ENCODE peak calls at places on chromosome 21, in nine cellular contexts. One of them, this sample, is unnamed.

GRCh38 chr21:38913120-38913975 is 107.6 kb downstream of the ETS2 start:
- DNase-seq in mesendoderm: peak; percentile 78
- DNase-seq in K562: peak; percentile 67
- DNase-seq in neuronal stem cell: peak; percentile 30
- DNase-seq in neural progenitor cell: peak; percentile 64
- DNase-seq in PC-3: peak; percentile 85
- DNase-seq in colonic mucosa: peak; percentile 92
- DNase-seq in GM23248: peak; percentile 84
- DNase-seq in NT2/D1: no peak
- DNase-seq in this sample: peak; percentile 76

GRCh38 chr21:29753216-29753615 is 186.6 kb downstream of the GRIK1 start:
- DNase-seq in K562: no peak
- DNase-seq in neural progenitor cell: no peak
- DNase-seq in NT2/D1: no peak
- DNase-seq in PC-3: no peak
- DNase-seq in mesendoderm: no peak
- DNase-seq in colonic mucosa: no peak
- DNase-seq in neuronal stem cell: no peak
- DNase-seq in GM23248: peak; percentile 33
- DNase-seq in this sample: no peak

GRCh38 chr21:33403786-33404571 is 766 bp downstream of the IFNGR2 start:
- DNase-seq in mesendoderm: peak; percentile 70
- DNase-seq in K562: peak; percentile 71
- DNase-seq in NT2/D1: no peak
- DNase-seq in GM23248: peak; percentile 86
- DNase-seq in neural progenitor cell: peak; percentile 68
- DNase-seq in neuronal stem cell: peak; percentile 35
- DNase-seq in colonic mucosa: peak; percentile 69
- DNase-seq in PC-3: peak; percentile 41
- DNase-seq in this sample: peak; percentile 48

GRCh38 chr21:28761709-28762356 is 230.8 kb downstream of the LTN1 start:
- DNase-seq in NT2/D1: no peak
- DNase-seq in neuronal stem cell: no peak
- DNase-seq in K562: no peak
- DNase-seq in neural progenitor cell: no peak
- DNase-seq in mesendoderm: no peak
- DNase-seq in colonic mucosa: no peak
- DNase-seq in PC-3: no peak
- DNase-seq in GM23248: peak; percentile 72
- DNase-seq in this sample: no peak

GRCh38 chr21:28737671-28738279 is 254.9 kb downstream of the LTN1 start:
- DNase-seq in NT2/D1: no peak
- DNase-seq in colonic mucosa: no peak
- DNase-seq in K562: no peak
- DNase-seq in neural progenitor cell: no peak
- DNase-seq in PC-3: peak; percentile 78
- DNase-seq in mesendoderm: peak; percentile 30
- DNase-seq in GM23248: peak; percentile 20
- DNase-seq in neuronal stem cell: no peak
- DNase-seq in this sample: peak; percentile 30

GRCh38 chr21:42171091-42172053 is 47.6 kb upstream of the ABCG1 start:
- DNase-seq in NT2/D1: no peak
- DNase-seq in GM23248: peak; percentile 30
- DNase-seq in K562: no peak
- DNase-seq in mesendoderm: no peak
- DNase-seq in colonic mucosa: peak; percentile 88
- DNase-seq in neuronal stem cell: no peak
- DNase-seq in neural progenitor cell: no peak
- DNase-seq in PC-3: peak; percentile 77
- DNase-seq in this sample: no peak

GRCh38 chr21:39137248-39138186 is 45.7 kb downstream of the PSMG1 start:
- DNase-seq in neural progenitor cell: peak; percentile 33
- DNase-seq in neuronal stem cell: no peak
- DNase-seq in mesendoderm: peak; percentile 90
- DNase-seq in colonic mucosa: no peak
- DNase-seq in PC-3: peak; percentile 35
- DNase-seq in GM23248: peak; percentile 61
- DNase-seq in K562: no peak
- DNase-seq in NT2/D1: peak; percentile 66
- DNase-seq in this sample: peak; percentile 24

GRCh38 chr21:32359719-32360260 is 33.0 kb downstream of the URB1 start:
- DNase-seq in neuronal stem cell: no peak
- DNase-seq in PC-3: peak; percentile 49
- DNase-seq in GM23248: peak; percentile 31
- DNase-seq in neural progenitor cell: no peak
- DNase-seq in colonic mucosa: no peak
- DNase-seq in NT2/D1: no peak
- DNase-seq in mesendoderm: peak; percentile 14
- DNase-seq in K562: no peak
- DNase-seq in this sample: no peak

GRCh38 chr21:38965910-38966504 is 160.3 kb downstream of the ETS2 start:
- DNase-seq in neural progenitor cell: peak; percentile 47
- DNase-seq in PC-3: no peak
- DNase-seq in NT2/D1: no peak
- DNase-seq in neuronal stem cell: no peak
- DNase-seq in mesendoderm: peak; percentile 86
- DNase-seq in colonic mucosa: peak; percentile 93
- DNase-seq in K562: peak; percentile 75
- DNase-seq in GM23248: no peak
- DNase-seq in this sample: peak; percentile 75

GRCh38 chr21:40465382-40465781 is 381.6 kb downstream of the DSCAM start:
- DNase-seq in K562: no peak
- DNase-seq in PC-3: no peak
- DNase-seq in colonic mucosa: no peak
- DNase-seq in mesendoderm: no peak
- DNase-seq in GM23248: no peak
- DNase-seq in neuronal stem cell: no peak
- DNase-seq in NT2/D1: no peak
- DNase-seq in neural progenitor cell: no peak
- DNase-seq in this sample: no peak

GRCh38 chr21:41489329-41489728 is 18.6 kb downstream of the TMPRSS2 start:
- DNase-seq in NT2/D1: no peak
- DNase-seq in neuronal stem cell: no peak
- DNase-seq in K562: no peak
- DNase-seq in neural progenitor cell: no peak
- DNase-seq in PC-3: no peak
- DNase-seq in GM23248: no peak
- DNase-seq in mesendoderm: no peak
- DNase-seq in colonic mucosa: no peak
- DNase-seq in this sample: no peak

GRCh38 chr21:42746593-42747266 is 93.3 kb downstream of the PDE9A start:
- DNase-seq in PC-3: no peak
- DNase-seq in NT2/D1: no peak
- DNase-seq in colonic mucosa: no peak
- DNase-seq in K562: no peak
- DNase-seq in mesendoderm: peak; percentile 8
- DNase-seq in neuronal stem cell: no peak
- DNase-seq in GM23248: no peak
- DNase-seq in neural progenitor cell: no peak
- DNase-seq in this sample: no peak

GRCh38 chr21:43921602-43921978 is 56.6 kb downstream of the AGPAT3 start:
- DNase-seq in PC-3: no peak
- DNase-seq in GM23248: no peak
- DNase-seq in mesendoderm: no peak
- DNase-seq in colonic mucosa: no peak
- DNase-seq in neural progenitor cell: peak; percentile 80
- DNase-seq in neuronal stem cell: no peak
- DNase-seq in K562: no peak
- DNase-seq in NT2/D1: no peak
- DNase-seq in this sample: no peak

GRCh38 chr21:38259665-38260064 is 2.9 kb downstream of the KCNJ15 start:
- DNase-seq in PC-3: no peak
- DNase-seq in GM23248: no peak
- DNase-seq in neural progenitor cell: no peak
- DNase-seq in neuronal stem cell: no peak
- DNase-seq in NT2/D1: no peak
- DNase-seq in colonic mucosa: no peak
- DNase-seq in K562: no peak
- DNase-seq in mesendoderm: no peak
- DNase-seq in this sample: no peak

GRCh38 chr21:42424848-42425602 is 21.3 kb downstream of the UBASH3A start:
- DNase-seq in NT2/D1: no peak
- DNase-seq in colonic mucosa: no peak
- DNase-seq in mesendoderm: no peak
- DNase-seq in GM23248: no peak
- DNase-seq in K562: no peak
- DNase-seq in PC-3: no peak
- DNase-seq in neuronal stem cell: no peak
- DNase-seq in neural progenitor cell: no peak
- DNase-seq in this sample: no peak

DNA sequence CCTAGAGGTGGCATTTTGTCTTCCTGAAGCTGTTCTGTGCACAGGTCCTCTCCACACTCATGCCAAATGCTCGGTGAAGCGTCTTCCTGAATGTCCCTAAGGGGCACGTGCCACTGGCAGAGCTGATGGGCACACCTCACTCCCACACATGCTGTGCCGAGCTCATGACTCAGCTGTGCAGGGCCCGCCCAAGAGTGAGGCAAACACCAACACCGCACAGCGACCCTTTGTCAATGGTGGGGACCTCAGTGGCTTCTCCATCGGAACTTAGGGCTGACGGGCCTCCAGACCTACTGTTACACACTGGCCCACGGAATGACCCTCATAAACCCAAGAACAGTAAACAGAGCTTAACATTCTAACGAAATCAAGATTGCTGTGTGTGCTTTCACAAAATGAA is 89.2 kb downstream of the SIM2 start:
- DNase-seq in NT2/D1: no peak
- DNase-seq in GM23248: no peak
- DNase-seq in colonic mucosa: peak; percentile 65
- DNase-seq in K562: no peak
- DNase-seq in neuronal stem cell: no peak
- DNase-seq in PC-3: peak; percentile 74
- DNase-seq in mesendoderm: no peak
- DNase-seq in neural progenitor cell: no peak
- DNase-seq in this sample: no peak
- H3K9ac ChIP-seq in NT2/D1: no peak overlapping the region
- H3K9ac ChIP-seq in GM23248: no peak overlapping the region
- H3K9ac ChIP-seq in colonic mucosa: no peak overlapping the region
- H3K9ac ChIP-seq in K562: no peak overlapping the region
- H3K9ac ChIP-seq in neuronal stem cell: peak overlapping the region; percentile 52
- H3K9ac ChIP-seq in PC-3: peak overlapping the region; percentile 40
- H3K9ac ChIP-seq in mesendoderm: no peak overlapping the region
- H3K9ac ChIP-seq in neural progenitor cell: no peak overlapping the region
- H3K9ac ChIP-seq in this sample: no peak overlapping the region

DNA sequence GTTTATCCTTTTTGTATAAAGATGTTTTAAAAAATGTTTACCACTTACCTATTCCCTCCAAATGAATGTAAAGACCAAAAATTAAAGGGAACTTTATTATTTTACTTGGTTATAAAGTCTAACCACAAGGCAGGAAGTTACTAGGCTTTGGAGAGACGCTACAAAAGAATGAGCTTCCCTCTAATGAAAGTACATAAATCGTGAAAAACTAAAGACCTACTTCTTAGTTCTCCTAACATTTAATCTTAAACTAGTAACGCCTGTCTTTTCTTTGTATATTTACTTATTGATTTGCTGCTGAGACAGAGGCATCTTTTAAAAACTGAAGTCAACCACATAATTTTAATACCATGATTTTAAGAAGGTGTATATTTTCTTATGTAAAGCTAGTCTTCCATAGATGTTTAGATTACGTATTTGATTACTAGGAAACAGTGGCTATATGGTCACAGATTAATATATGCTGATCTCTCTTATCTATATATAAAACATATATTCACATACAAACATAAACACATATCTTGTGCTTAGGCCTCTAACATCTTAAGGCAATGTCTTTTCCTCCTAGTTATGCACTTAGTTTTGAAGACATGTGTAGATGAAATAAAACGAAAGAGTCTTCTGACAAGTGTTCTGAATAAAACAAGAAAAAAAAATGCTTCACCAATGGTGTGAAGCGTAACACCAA is 466.9 kb downstream of the USP25 start:
- DNase-seq in colonic mucosa: no peak
- DNase-seq in neural progenitor cell: no peak
- DNase-seq in neuronal stem cell: no peak
- DNase-seq in NT2/D1: no peak
- DNase-seq in mesendoderm: no peak
- DNase-seq in PC-3: no peak
- DNase-seq in GM23248: peak; percentile 44
- DNase-seq in K562: no peak
- DNase-seq in this sample: peak; percentile 36
- H3K9ac ChIP-seq in colonic mucosa: no peak overlapping the region
- H3K9ac ChIP-seq in neural progenitor cell: no peak overlapping the region
- H3K9ac ChIP-seq in neuronal stem cell: no peak overlapping the region
- H3K9ac ChIP-seq in NT2/D1: no peak overlapping the region
- H3K9ac ChIP-seq in mesendoderm: no peak overlapping the region
- H3K9ac ChIP-seq in PC-3: peak overlapping the region; percentile 7
- H3K9ac ChIP-seq in GM23248: peak overlapping the region; percentile 89
- H3K9ac ChIP-seq in K562: no peak overlapping the region
- H3K9ac ChIP-seq in this sample: no peak overlapping the region

GRCh38 chr21:45417951-45418300 is 13.0 kb downstream of the COL18A1 start:
- DNase-seq in GM23248: no peak
- DNase-seq in mesendoderm: no peak
- DNase-seq in K562: no peak
- DNase-seq in colonic mucosa: no peak
- DNase-seq in NT2/D1: no peak
- DNase-seq in PC-3: no peak
- DNase-seq in neural progenitor cell: no peak
- DNase-seq in neuronal stem cell: no peak
- DNase-seq in this sample: no peak

GRCh38 chr21:45417256-45417950 is 12.4 kb downstream of the COL18A1 start:
- DNase-seq in NT2/D1: no peak
- DNase-seq in neuronal stem cell: no peak
- DNase-seq in mesendoderm: no peak
- DNase-seq in PC-3: no peak
- DNase-seq in colonic mucosa: no peak
- DNase-seq in neural progenitor cell: no peak
- DNase-seq in GM23248: no peak
- DNase-seq in K562: no peak
- DNase-seq in this sample: no peak

GRCh38 chr21:45420061-45420521 is 15.1 kb downstream of the COL18A1 start:
- DNase-seq in mesendoderm: no peak
- DNase-seq in colonic mucosa: no peak
- DNase-seq in GM23248: no peak
- DNase-seq in neural progenitor cell: no peak
- DNase-seq in neuronal stem cell: no peak
- DNase-seq in PC-3: no peak
- DNase-seq in NT2/D1: no peak
- DNase-seq in K562: no peak
- DNase-seq in this sample: peak; percentile 19

GRCh38 chr21:45419162-45419561 is 14.2 kb downstream of the COL18A1 start:
- DNase-seq in neural progenitor cell: no peak
- DNase-seq in colonic mucosa: no peak
- DNase-seq in K562: no peak
- DNase-seq in NT2/D1: no peak
- DNase-seq in neuronal stem cell: no peak
- DNase-seq in GM23248: no peak
- DNase-seq in PC-3: no peak
- DNase-seq in mesendoderm: no peak
- DNase-seq in this sample: no peak

GRCh38 chr21:45418301-45419071 is 13.5 kb downstream of the COL18A1 start:
- DNase-seq in K562: no peak
- DNase-seq in neuronal stem cell: no peak
- DNase-seq in NT2/D1: no peak
- DNase-seq in PC-3: no peak
- DNase-seq in mesendoderm: no peak
- DNase-seq in neural progenitor cell: no peak
- DNase-seq in colonic mucosa: no peak
- DNase-seq in GM23248: no peak
- DNase-seq in this sample: no peak
- H3K9ac ChIP-seq in K562: no peak overlapping the region
- H3K9ac ChIP-seq in neuronal stem cell: peak overlapping the region; percentile 21
- H3K9ac ChIP-seq in NT2/D1: no peak overlapping the region
- H3K9ac ChIP-seq in PC-3: no peak overlapping the region
- H3K9ac ChIP-seq in mesendoderm: no peak overlapping the region
- H3K9ac ChIP-seq in neural progenitor cell: no peak overlapping the region
- H3K9ac ChIP-seq in colonic mucosa: peak overlapping the region; percentile 12
- H3K9ac ChIP-seq in GM23248: no peak overlapping the region
- H3K9ac ChIP-seq in this sample: no peak overlapping the region

GRCh38 chr21:23398726-23399125 is 2208.6 kb downstream of the MRPL39 start:
- DNase-seq in NT2/D1: no peak
- DNase-seq in mesendoderm: no peak
- DNase-seq in GM23248: no peak
- DNase-seq in colonic mucosa: no peak
- DNase-seq in neuronal stem cell: no peak
- DNase-seq in K562: no peak
- DNase-seq in PC-3: no peak
- DNase-seq in neural progenitor cell: no peak
- DNase-seq in this sample: no peak
- H3K9ac ChIP-seq in NT2/D1: no peak overlapping the region
- H3K9ac ChIP-seq in mesendoderm: no peak overlapping the region
- H3K9ac ChIP-seq in GM23248: no peak overlapping the region
- H3K9ac ChIP-seq in colonic mucosa: no peak overlapping the region
- H3K9ac ChIP-seq in neuronal stem cell: no peak overlapping the region
- H3K9ac ChIP-seq in K562: no peak overlapping the region
- H3K9ac ChIP-seq in PC-3: no peak overlapping the region
- H3K9ac ChIP-seq in neural progenitor cell: no peak overlapping the region
- H3K9ac ChIP-seq in this sample: no peak overlapping the region